ENCODE peak calls at places on chromosomes 6 and 20, in six cellular contexts. O is ELR; F is activated naive CD8-positive, alpha-beta T cell treated with anti-CD3 and anti-CD28 coated beads, Interleukin-2, amount 50 U/mL, for 24 hours; G is COLO829; M is NCI-H1105; I is GM12892. T is an unnamed sample.

GRCh38 chr6:143941852-143942627 is 66.0 kb downstream of the PLAGL1 start:
- DNase-seq in O (peak; percentile 81), F (peak; percentile 76), G (peak; percentile 51), M (peak; percentile 63), I (peak; percentile 22), T (peak; percentile 36)

GRCh38 chr6:5412663-5413062 is 151.3 kb downstream of the FARS2 start:
- DNase-seq in O (no peak), F (no peak), G (no peak), M (peak; percentile 25), I (no peak), T (no peak)

GRCh38 chr6:122747573-122747972 is 31.9 kb upstream of the FABP7 start:
- DNase-seq in O (no peak), F (no peak), G (no peak), M (no peak), I (no peak), T (no peak)

GRCh38 chr6:939526-940252 is 246.8 kb upstream of the EXOC2 start:
- DNase-seq in O (no peak), F (no peak), G (no peak), M (no peak), I (no peak), T (no peak)

GRCh38 chr6:41743406-41744235 is 3.6 kb downstream of the PGC start:
- DNase-seq in O (no peak), F (no peak), G (no peak), M (no peak), I (no peak), T (no peak)

GRCh38 chr6:130848945-130849344 is 21.7 kb downstream of the SMLR1 start:
- DNase-seq in O (peak; percentile 54), F (peak; percentile 18), G (no peak), M (no peak), I (no peak), T (no peak)

GRCh38 chr20:53642196-53643030 is 48.8 kb upstream of the ZNF217 start:
- DNase-seq in O (peak; percentile 81), F (peak; percentile 57), G (peak; percentile 53), M (no peak), I (no peak), T (peak; percentile 26)

GRCh38 chr20:38260378-38261053 is at the start of gene KIAA1755:
- DNase-seq in O (peak; percentile 29), F (no peak), G (no peak), M (no peak), I (no peak), T (peak; percentile 7)

GRCh38 chr6:112839525-112839961 is 492.4 kb downstream of the RFPL4B start:
- DNase-seq in O (peak; percentile 57), F (no peak), G (peak; percentile 35), M (no peak), I (no peak), T (no peak)

GRCh38 chr20:37298190-37298939 is 8.9 kb downstream of the MANBAL start:
- DNase-seq in O (peak; percentile 87), F (no peak), G (no peak), M (no peak), I (no peak), T (no peak)

GRCh38 chr6:126067080-126067479 is 80.7 kb downstream of the TRMT11 start:
- DNase-seq in O (no peak), F (no peak), G (no peak), M (no peak), I (no peak), T (no peak)

GRCh38 chr6:43090557-43090952 is 14.4 kb downstream of the PTK7 start:
- DNase-seq in O (no peak), F (no peak), G (no peak), M (no peak), I (no peak), T (no peak)

GRCh38 chr6:156595481-156595880 is 181.7 kb upstream of the ARID1B start:
- DNase-seq in O (peak; percentile 18), F (no peak), G (no peak), M (no peak), I (no peak), T (no peak)